ENCODE peak calls at places on chromosomes 1 and 21, in seven cellular contexts. I, C, R, P, U, N and F are unnamed samples.

GRCh38 chr1:179230251-179230650 is 774 bp upstream of the ABL2 start:
- DNase-seq in N (no peak), R (no peak), I (peak), P (peak), C (no peak), U (peak), F (no peak)

GRCh38 chr1:21069549-21069948 is 107.1 kb downstream of the EIF4G3 start:
- DNase-seq in I (peak), N (no peak), R (no peak), C (no peak), U (peak), P (peak), F (no peak)

GRCh38 chr1:63277195-63278192 is 44.9 kb upstream of the FOXD3 start:
- DNase-seq in P (no peak), U (no peak), R (no peak), N (no peak), C (no peak), I (no peak), F (no peak)

GRCh38 chr1:53077599-53077965 is 15.6 kb downstream of the PODN start:
- DNase-seq in P (no peak), U (no peak), N (no peak), C (peak), I (no peak), R (no peak), F (no peak)

GRCh38 chr1:52631759-52632331 is 1.1 kb upstream of the SHISAL2A start:
- DNase-seq in N (no peak), C (no peak), R (no peak), I (peak), P (peak), U (no peak), F (no peak)

GRCh38 chr1:24535021-24535424 is 20.9 kb upstream of the NCMAP start:
- DNase-seq in U (no peak), I (no peak), P (no peak), C (peak), N (no peak), R (no peak), F (no peak)

GRCh38 chr1:201450721-201451291 is 18.2 kb downstream of the PHLDA3 start:
- DNase-seq in R (peak), C (no peak), U (peak), N (no peak), P (peak), I (peak), F (no peak)

GRCh38 chr21:46226920-46227599 is 1.5 kb downstream of the LSS start:
- DNase-seq in N (no peak), R (no peak), P (peak), U (peak), C (no peak), I (peak), F (no peak)

GRCh38 chr1:179706339-179706941 is 36.7 kb upstream of the FAM163A start:
- DNase-seq in R (peak), N (no peak), U (peak), P (peak), C (no peak), I (peak), F (no peak)

GRCh38 chr21:34728479-34728878 is 59.7 kb downstream of the CLIC6 start:
- DNase-seq in U (no peak), I (no peak), R (no peak), P (no peak), N (no peak), C (no peak), F (no peak)

GRCh38 chr1:47593001-47593568 is 155.2 kb downstream of the FOXD2 start:
- DNase-seq in R (no peak), P (no peak), I (no peak), U (no peak), C (no peak), N (peak), F (peak)

GRCh38 chr1:220702733-220703704 is 12.9 kb downstream of the C1orf115 start:
- DNase-seq in P (no peak), N (peak), C (no peak), I (no peak), U (no peak), R (no peak), F (peak)

GRCh38 chr1:101004666-101005065 is 20.9 kb downstream of the DPH5 start:
- DNase-seq in R (no peak), N (no peak), I (peak), P (peak), U (peak), C (no peak), F (no peak)

GRCh38 chr21:37592496-37592895 is 225.9 kb downstream of the DYRK1A start:
- DNase-seq in C (no peak), R (no peak), I (no peak), P (no peak), N (peak), U (no peak), F (peak)

GRCh38 chr1:33502726-33503125 is 30.3 kb downstream of the ZSCAN20 start:
- DNase-seq in R (no peak), U (no peak), N (no peak), P (peak), I (peak), C (no peak), F (no peak)

GRCh38 chr1:28449904-28450303 is 55.9 kb upstream of the RCC1 start:
- DNase-seq in I (peak), N (no peak), C (no peak), P (peak), U (no peak), R (no peak), F (no peak)

GRCh38 chr1:6984533-6984932 is 199.3 kb downstream of the CAMTA1 start:
- DNase-seq in U (no peak), C (no peak), I (no peak), P (no peak), R (no peak), N (no peak), F (no peak)

GRCh38 chr1:150106331-150106730 is 38.8 kb downstream of the VPS45 start:
- DNase-seq in N (no peak), C (no peak), I (no peak), R (no peak), P (no peak), U (no peak), F (no peak)

GRCh38 chr1:75539230-75540116 is 71.4 kb downstream of the SLC44A5 start:
- DNase-seq in I (peak), U (no peak), R (peak), N (no peak), P (peak), C (no peak), F (no peak)

GRCh38 chr1:153612755-153613331 is at the start of gene S100A16:
- DNase-seq in R (peak), I (peak), N (no peak), U (peak), P (peak), C (no peak), F (peak)

GRCh38 chr1:227886993-227887696 is 60.6 kb downstream of the WNT9A start:
- DNase-seq in I (peak), N (peak), U (peak), P (peak), R (no peak), C (peak), F (peak)

GRCh38 chr21:34912022-34912933 is 136.8 kb downstream of the RUNX1 start:
- DNase-seq in R (no peak), U (no peak), N (no peak), P (peak), I (no peak), C (no peak), F (no peak)

GRCh38 chr1:153659175-153659534 is 652 bp downstream of the SNAPIN start:
- DNase-seq in I (no peak), R (no peak), C (no peak), P (no peak), U (no peak), N (no peak), F (no peak)

GRCh38 chr1:36522021-36522420 is 39.3 kb upstream of the CSF3R start:
- DNase-seq in R (no peak), P (no peak), U (no peak), I (no peak), C (no peak), N (no peak), F (peak)

GRCh38 chr1:26003756-26004155 is 5.9 kb upstream of the PAFAH2 start:
- DNase-seq in R (no peak), P (no peak), N (no peak), U (no peak), C (no peak), I (no peak), F (no peak)

GRCh38 chr1:153260980-153261792 is 1.7 kb downstream of the LORICRIN start:
- DNase-seq in C (peak), N (peak), P (no peak), I (peak), U (no peak), R (peak), F (no peak)

GRCh38 chr21:42674351-42674940 is 21.0 kb downstream of the PDE9A start:
- DNase-seq in P (no peak), C (no peak), R (no peak), N (peak), I (peak), U (peak), F (no peak)

GRCh38 chr1:91836307-91837056 is 49.5 kb downstream of the TGFBR3 start:
- DNase-seq in U (peak), R (no peak), I (no peak), P (no peak), C (no peak), N (no peak), F (no peak)

GRCh38 chr1:201826830-201827229 is 2.1 kb upstream of the IPO9 start:
- DNase-seq in N (no peak), R (no peak), C (no peak), I (peak), P (no peak), U (peak), F (no peak)

GRCh38 chr1:203796223-203796747 is 862 bp downstream of the ZBED6 start:
- DNase-seq in C (no peak), N (no peak), R (no peak), U (peak), I (peak), P (peak), F (no peak)

GRCh38 chr1:157368363-157368762 is 184.0 kb downstream of the FCRL5 start:
- DNase-seq in R (no peak), I (no peak), P (no peak), U (no peak), C (no peak), N (peak), F (no peak)

GRCh38 chr1:81703352-81703735 is 97.4 kb upstream of the ADGRL2 start:
- DNase-seq in I (peak), R (no peak), P (peak), N (no peak), U (peak), C (no peak), F (no peak)

GRCh38 chr1:30054126-30054525 is 669.3 kb downstream of the MATN1 start:
- DNase-seq in R (no peak), P (no peak), U (no peak), I (no peak), N (no peak), C (no peak), F (no peak)

GRCh38 chr21:38333290-38334272 is 76.8 kb downstream of the KCNJ15 start:
- DNase-seq in P (peak), N (no peak), C (no peak), R (no peak), I (peak), U (peak), F (no peak)

GRCh38 chr1:41486053-41486891 is 1.8 kb upstream of the EDN2 start:
- DNase-seq in N (no peak), C (no peak), U (no peak), I (peak), R (no peak), P (no peak), F (no peak)

GRCh38 chr1:155978973-155979429 is 654 bp upstream of the ARHGEF2 start:
- DNase-seq in N (no peak), U (peak), P (peak), I (no peak), R (no peak), C (no peak), F (no peak)

GRCh38 chr1:182789138-182790076 is at the start of gene NPL:
- DNase-seq in U (peak), P (peak), R (peak), C (peak), N (peak), I (peak), F (peak)

GRCh38 chr1:223175032-223175431 is 32.0 kb upstream of the TLR5 start:
- DNase-seq in R (no peak), U (no peak), P (peak), N (no peak), I (peak), C (no peak), F (no peak)

GRCh38 chr1:216612291-216612690 is 110.9 kb downstream of the ESRRG start:
- DNase-seq in N (no peak), U (no peak), C (no peak), P (no peak), R (no peak), I (no peak), F (no peak)

GRCh38 chr1:216617081-216617480 is 106.1 kb downstream of the ESRRG start:
- DNase-seq in P (no peak), N (no peak), R (no peak), I (no peak), U (no peak), C (no peak), F (no peak)

GRCh38 chr1:216616425-216616824 is 106.8 kb downstream of the ESRRG start:
- DNase-seq in C (no peak), R (no peak), I (no peak), U (no peak), N (no peak), P (no peak), F (no peak)

DNA sequence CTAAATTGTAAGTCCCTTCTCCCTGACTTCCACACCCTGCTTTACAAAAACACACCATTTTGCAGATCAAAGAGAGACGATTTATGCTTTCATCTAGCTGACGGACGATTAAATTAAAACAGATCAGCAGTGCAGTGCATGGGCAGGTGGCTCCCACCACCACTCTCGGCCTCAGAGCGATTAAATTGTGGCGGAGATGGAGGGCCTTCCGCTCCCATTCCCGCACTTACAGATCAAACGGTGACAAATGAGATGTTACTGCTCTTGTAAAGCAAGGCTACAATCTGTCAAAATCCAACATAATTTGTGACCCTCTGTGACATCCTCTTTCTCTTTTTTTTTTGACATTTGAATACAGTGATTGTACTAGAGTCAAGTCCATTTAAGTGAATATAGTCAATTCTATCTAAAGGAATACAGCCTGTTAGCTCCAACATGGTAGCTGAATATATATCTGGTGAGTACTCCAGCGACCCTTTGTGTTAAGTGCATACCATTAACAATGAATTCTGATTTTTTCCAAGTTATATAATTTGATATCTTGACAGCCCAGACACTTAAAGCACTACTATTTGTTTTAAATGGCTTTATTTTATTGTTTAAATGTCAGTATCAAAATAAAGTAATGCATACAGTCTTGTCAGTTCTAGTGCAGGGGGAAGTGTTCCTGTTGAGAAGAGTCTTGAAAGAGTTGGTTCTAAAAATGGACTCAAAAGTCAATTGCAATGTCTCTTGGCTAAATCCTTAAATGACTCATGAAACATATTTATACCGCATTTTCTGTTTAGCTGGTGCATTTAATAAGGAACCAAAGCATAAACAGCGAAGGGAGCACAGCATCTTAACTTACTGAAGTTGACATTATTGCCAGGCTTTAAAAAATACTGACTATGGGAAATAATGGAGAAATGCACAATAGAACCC is 109.0 kb downstream of the ESRRG start:
- DNase-seq in N (no peak), I (no peak), U (no peak), P (no peak), C (no peak), R (no peak), F (no peak)
- TF ChIP-seq CTCF in N (no peak), I (no peak), U (no peak), P (no peak), C (no peak), R (no peak), F (no peak)

GRCh38 chr1:2459757-2460156 is 16.3 kb upstream of the PLCH2 start:
- DNase-seq in U (peak), C (no peak), R (peak), P (peak), I (peak), N (no peak), F (no peak)
- TF ChIP-seq CTCF in U (peak), C (no peak), R (peak), P (peak), I (peak), N (no peak), F (peak)

DNA sequence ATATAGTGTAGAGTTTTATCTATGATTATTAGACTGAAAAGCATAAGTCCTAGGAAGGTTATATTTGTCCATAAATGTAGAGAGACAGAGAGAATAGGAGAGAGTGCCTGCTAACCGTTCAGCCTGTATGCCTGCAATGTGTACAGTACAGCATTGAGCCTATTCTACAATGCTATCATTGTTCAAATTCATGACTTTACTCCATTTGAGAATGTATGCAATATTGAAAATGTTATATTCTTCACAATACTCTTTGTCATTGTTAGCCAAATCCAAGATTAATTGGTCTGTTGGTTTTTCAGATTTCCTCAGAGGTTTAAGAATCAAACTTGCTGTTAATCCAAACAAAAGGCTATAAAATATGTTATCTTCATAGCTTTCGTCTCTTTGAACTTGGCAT is 585.2 kb upstream of the B3GALT2 start:
- DNase-seq in C (no peak), N (no peak), P (no peak), U (no peak), I (no peak), R (no peak), F (no peak)
- TF ChIP-seq CTCF in C (no peak), N (no peak), P (no peak), U (no peak), I (no peak), R (no peak), F (no peak)

GRCh38 chr1:172531846-172532699 is 877 bp upstream of the SUCO start:
- DNase-seq in R (peak), I (peak), U (peak), C (peak), N (peak), P (peak), F (peak)

GRCh38 chr1:172530000-172530399 is 3.0 kb upstream of the SUCO start:
- DNase-seq in I (no peak), C (no peak), U (no peak), P (peak), R (no peak), N (no peak), F (no peak)

GRCh38 chr1:172533511-172534116 is 664 bp downstream of the SUCO start:
- DNase-seq in C (peak), R (peak), U (peak), I (peak), N (peak), P (peak), F (no peak)

GRCh38 chr1:172531412-172531811 is 1.5 kb upstream of the SUCO start:
- DNase-seq in U (no peak), P (no peak), C (no peak), R (no peak), I (no peak), N (no peak), F (no peak)

GRCh38 chr1:172532700-172533510 is at the start of gene SUCO:
- DNase-seq in C (peak), P (peak), I (peak), N (peak), R (peak), U (peak), F (peak)
- TF ChIP-seq CTCF in C (peak), P (peak), I (peak), N (no peak), R (peak), U (no peak), F (peak)

DNA sequence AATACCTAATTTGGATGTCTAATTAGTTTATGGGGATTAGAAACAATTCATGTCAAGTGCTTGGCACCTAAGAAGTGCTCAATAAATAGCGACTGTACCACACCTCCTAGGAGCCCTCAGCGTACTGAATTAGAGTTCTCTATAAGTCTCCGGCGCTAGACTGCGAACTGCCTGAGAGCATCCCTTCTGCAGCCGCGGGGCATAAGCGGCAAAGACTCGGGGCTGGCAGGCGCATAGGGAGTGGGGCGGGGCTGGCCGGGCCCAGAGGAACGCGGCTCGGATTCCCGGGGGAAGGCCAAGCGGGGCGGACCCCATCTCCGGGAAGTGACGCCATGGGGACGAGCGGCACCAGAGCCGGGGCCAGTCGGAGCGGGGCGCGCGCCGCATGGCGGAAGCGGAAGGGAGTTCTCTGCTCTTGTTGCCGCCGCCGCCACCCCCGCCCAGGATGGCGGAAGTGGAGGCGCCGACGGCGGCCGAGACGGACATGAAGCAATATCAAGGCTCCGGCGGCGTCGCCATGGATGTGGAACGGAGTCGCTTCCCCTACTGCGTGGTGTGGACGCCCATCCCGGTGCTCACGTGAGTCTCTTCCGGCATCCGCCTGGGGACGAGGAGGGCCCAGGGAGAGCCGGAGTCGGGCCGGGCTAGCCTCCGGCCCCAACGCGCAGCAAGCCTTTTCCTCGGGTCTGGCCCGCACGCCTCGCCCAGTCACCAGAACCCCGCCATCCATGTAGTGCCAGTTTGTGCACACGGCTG is at the start of gene TMEM222:
- DNase-seq in U (peak), C (peak), N (peak), P (peak), R (peak), I (peak), F (peak)
- TF ChIP-seq CTCF in U (no peak), C (no peak), N (peak), P (peak), R (peak), I (peak), F (peak)